ENCODE peak calls at places on chromosomes 3 and 15, in five cellular contexts. X is GM12891, Q is endothelial cell of umbilical vein, J is K562, V is Panc1. Y is an unnamed sample.

GRCh38 chr15:51310064-51310463 is 28.3 kb downstream of the CYP19A1 start:
- DNase-seq in X (no peak), Q (no peak), J (no peak), V (no peak), Y (no peak)

GRCh38 chr3:88852606-88853005 is 254.8 kb upstream of the EPHA3 start:
- DNase-seq in X (no peak), Q (no peak), J (no peak), V (no peak), Y (no peak)

GRCh38 chr3:59839283-59839682 is 789.5 kb upstream of the CFAP20DC start:
- DNase-seq in X (no peak), Q (no peak), J (no peak), V (no peak), Y (no peak)

GRCh38 chr3:147930417-147930816 is 521.3 kb downstream of the ZIC1 start:
- DNase-seq in X (no peak), Q (peak), J (no peak), V (no peak), Y (no peak)

GRCh38 chr15:79874242-79874641 is 22.6 kb downstream of the MTHFS start:
- DNase-seq in X (no peak), Q (no peak), J (no peak), V (no peak), Y (no peak)

GRCh38 chr3:79361748-79362378 is 405.9 kb downstream of the ROBO1 start:
- DNase-seq in X (peak), Q (peak), J (no peak), V (peak), Y (no peak)

GRCh38 chr15:85690546-85691226 is 104.0 kb downstream of the KLHL25 start:
- DNase-seq in X (no peak), Q (peak), J (no peak), V (no peak), Y (no peak)

GRCh38 chr3:127264292-127264691 is 23.6 kb downstream of the PRR20G start:
- DNase-seq in X (no peak), Q (no peak), J (no peak), V (no peak), Y (peak)

GRCh38 chr3:18030371-18030870 is 288.0 kb upstream of the TBC1D5 start:
- DNase-seq in X (no peak), Q (no peak), J (no peak), V (no peak), Y (no peak)

GRCh38 chr15:64731807-64732151 is 43.6 kb downstream of the RBPMS2 start:
- DNase-seq in X (no peak), Q (no peak), J (no peak), V (no peak), Y (no peak)
- TF ChIP-seq POLR2AphosphoS5 in X (no peak), Q (no peak), J (no peak), V (no peak), Y (no peak)

DNA sequence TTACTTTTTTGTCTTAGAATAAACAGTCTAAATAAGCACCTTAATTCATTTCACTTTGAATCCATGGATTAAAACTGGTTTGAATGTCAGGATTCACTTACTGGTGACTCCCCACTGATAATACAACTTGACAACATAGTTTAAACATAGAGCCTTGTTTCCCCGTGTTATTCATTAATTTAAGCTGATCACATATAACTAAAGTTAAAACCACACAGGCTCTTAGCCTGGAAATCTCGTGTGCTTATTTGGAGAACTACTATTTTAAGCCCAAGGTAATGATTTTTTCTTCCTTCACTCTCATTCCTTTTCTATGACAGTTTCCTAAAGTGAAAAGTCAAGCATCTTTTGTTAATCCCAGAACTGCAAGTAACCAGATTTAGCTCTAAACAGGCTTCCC is 64.2 kb downstream of the HACD2 start:
- DNase-seq in X (no peak), Q (no peak), J (no peak), V (no peak), Y (no peak)
- TF ChIP-seq POLR2AphosphoS5 in X (no peak), Q (no peak), J (no peak), V (no peak), Y (no peak)

DNA sequence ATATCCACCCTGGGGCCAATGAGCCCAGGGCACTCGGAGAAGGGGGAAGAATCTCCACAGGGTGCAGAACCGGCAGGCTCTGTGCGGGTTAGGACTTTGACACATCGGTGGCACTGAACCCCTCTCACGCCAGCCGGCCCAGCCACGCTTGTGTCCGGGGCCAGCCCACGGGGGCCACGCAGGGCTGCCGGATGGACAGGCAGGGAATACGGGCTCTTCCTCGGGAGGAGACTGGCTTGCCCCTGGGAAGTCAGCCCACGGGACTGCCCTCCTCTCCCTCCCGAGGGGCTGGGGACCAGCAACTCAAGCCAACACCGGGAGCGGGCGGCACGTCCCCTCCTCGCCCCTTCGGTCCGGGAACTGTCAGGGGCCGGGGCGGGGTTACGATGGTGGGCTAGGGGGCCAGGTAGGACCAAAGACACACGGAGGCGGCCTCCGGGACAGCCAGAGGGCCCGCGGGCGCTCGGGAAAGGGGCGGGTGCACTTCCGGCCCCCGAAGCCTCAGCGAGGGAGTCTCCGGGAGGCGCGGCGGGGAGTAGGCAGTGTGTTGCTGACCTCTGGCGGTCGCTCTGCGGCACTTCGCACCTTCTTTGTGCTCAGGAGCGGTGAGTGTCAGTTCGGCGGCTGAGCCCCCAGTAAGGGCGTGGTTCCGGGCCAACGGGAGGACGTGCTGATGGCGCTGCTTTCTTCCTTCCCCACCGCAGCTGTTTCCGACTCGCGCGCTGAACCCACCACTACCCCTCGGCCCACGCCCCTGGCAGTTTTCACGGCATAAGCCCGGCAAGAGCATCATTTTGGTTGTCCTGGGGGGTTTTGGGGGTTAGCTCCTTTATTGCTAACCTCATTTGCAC is 5.1 kb upstream of the CYP8B1 start:
- DNase-seq in X (peak), Q (peak), J (peak), V (peak), Y (no peak)
- TF ChIP-seq POLR2AphosphoS5 in X (no peak), Q (no peak), J (no peak), V (no peak), Y (peak)

GRCh38 chr3:48402907-48403306 is 27.0 kb downstream of the PLXNB1 start:
- DNase-seq in X (no peak), Q (no peak), J (no peak), V (no peak), Y (no peak)

GRCh38 chr3:48403533-48404439 is 26.1 kb downstream of the PLXNB1 start:
- DNase-seq in X (no peak), Q (no peak), J (no peak), V (no peak), Y (no peak)

GRCh38 chr3:48404440-48405342 is 25.2 kb downstream of the PLXNB1 start:
- DNase-seq in X (peak), Q (no peak), J (no peak), V (no peak), Y (no peak)

GRCh38 chr3:48400824-48401433 is 28.9 kb downstream of the FBXW12 start:
- DNase-seq in X (peak), Q (peak), J (peak), V (peak), Y (no peak)

GRCh38 chr3:48402281-48402732 is 27.6 kb downstream of the PLXNB1 start:
- DNase-seq in X (no peak), Q (peak), J (peak), V (no peak), Y (peak)
- TF ChIP-seq POLR2AphosphoS5 in X (no peak), Q (peak), J (no peak), V (no peak), Y (peak)

GRCh38 chr15:89899951-89900567 is 6.3 kb upstream of the AP3S2 start:
- DNase-seq in X (no peak), Q (no peak), J (no peak), V (no peak), Y (no peak)

GRCh38 chr15:89898146-89898545 is 4.4 kb upstream of the AP3S2 start:
- DNase-seq in X (no peak), Q (no peak), J (no peak), V (no peak), Y (no peak)

GRCh38 chr15:89899303-89899946 is 5.6 kb upstream of the AP3S2 start:
- DNase-seq in X (no peak), Q (no peak), J (no peak), V (no peak), Y (no peak)

GRCh38 chr15:89900849-89901248 is 7.1 kb upstream of the AP3S2 start:
- DNase-seq in X (no peak), Q (no peak), J (no peak), V (no peak), Y (no peak)

GRCh38 chr15:89898628-89899302 is 5.0 kb upstream of the AP3S2 start:
- DNase-seq in X (peak), Q (peak), J (peak), V (peak), Y (no peak)
- TF ChIP-seq POLR2AphosphoS5 in X (no peak), Q (no peak), J (no peak), V (no peak), Y (no peak)

GRCh38 chr3:124730129-124730919 is at the start of gene UMPS:
- DNase-seq in X (peak), Q (peak), J (peak), V (peak), Y (no peak)
- TF ChIP-seq POLR2AphosphoS5 in X (peak), Q (peak), J (peak), V (peak), Y (peak)

GRCh38 chr15:63041402-63041977 is 1.1 kb upstream of the TPM1 start:
- DNase-seq in X (no peak), Q (no peak), J (no peak), V (no peak), Y (no peak)

GRCh38 chr15:63042879-63043340 is 363 bp downstream of the TPM1 start:
- DNase-seq in X (peak), Q (peak), J (no peak), V (no peak), Y (no peak)

GRCh38 chr15:63040954-63041353 is 1.6 kb upstream of the TPM1 start:
- DNase-seq in X (no peak), Q (no peak), J (no peak), V (no peak), Y (no peak)

GRCh38 chr15:63043391-63044076 is 987 bp downstream of the TPM1 start:
- DNase-seq in X (peak), Q (peak), J (peak), V (no peak), Y (no peak)

GRCh38 chr15:63041982-63042878 is at the start of gene TPM1:
- DNase-seq in X (peak), Q (peak), J (no peak), V (no peak), Y (no peak)
- TF ChIP-seq POLR2AphosphoS5 in X (no peak), Q (peak), J (no peak), V (peak), Y (peak)

DNA sequence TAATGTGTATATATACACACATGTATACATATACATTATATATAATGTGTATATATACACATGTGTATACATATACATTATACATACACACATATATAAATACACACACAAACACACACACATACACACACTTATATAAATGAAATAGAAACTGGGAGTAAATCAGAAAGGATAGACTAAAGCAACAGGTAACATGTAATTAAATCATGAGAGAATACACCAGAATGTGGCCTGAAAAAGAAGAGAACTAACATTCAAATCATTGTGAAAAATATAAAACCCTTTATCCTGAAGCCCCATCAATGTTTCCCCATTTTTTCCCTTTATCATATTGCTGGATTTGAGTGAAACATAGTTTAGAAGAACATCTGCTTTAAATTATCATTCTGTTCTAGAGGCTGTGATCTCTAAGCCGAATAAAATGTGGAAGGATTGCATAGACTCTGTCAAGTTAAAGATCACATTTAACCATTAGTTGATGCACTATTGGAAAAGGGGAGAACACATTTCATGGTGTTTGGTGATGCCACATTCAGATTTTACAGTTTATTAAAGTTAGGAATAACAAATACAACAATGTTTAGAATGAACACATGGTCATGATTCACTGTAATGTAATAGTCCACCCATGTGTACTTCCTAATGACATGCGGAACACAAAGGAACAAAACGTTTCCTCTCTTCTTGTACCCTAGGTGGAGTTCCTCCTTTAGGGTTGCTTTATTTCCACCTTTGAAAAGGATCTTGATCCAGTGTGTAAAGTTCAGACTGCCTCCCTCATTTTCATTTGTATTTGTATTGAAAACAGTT is 12.5 kb upstream of the THRB start:
- DNase-seq in X (no peak), Q (no peak), J (no peak), V (no peak), Y (no peak)
- TF ChIP-seq POLR2AphosphoS5 in X (no peak), Q (no peak), J (no peak), V (no peak), Y (no peak)

GRCh38 chr3:154584041-154584440 is 154.1 kb upstream of the GPR149 start:
- DNase-seq in X (no peak), Q (no peak), J (no peak), V (no peak), Y (no peak)
- TF ChIP-seq POLR2AphosphoS5 in X (no peak), Q (no peak), J (no peak), V (no peak), Y (no peak)

DNA sequence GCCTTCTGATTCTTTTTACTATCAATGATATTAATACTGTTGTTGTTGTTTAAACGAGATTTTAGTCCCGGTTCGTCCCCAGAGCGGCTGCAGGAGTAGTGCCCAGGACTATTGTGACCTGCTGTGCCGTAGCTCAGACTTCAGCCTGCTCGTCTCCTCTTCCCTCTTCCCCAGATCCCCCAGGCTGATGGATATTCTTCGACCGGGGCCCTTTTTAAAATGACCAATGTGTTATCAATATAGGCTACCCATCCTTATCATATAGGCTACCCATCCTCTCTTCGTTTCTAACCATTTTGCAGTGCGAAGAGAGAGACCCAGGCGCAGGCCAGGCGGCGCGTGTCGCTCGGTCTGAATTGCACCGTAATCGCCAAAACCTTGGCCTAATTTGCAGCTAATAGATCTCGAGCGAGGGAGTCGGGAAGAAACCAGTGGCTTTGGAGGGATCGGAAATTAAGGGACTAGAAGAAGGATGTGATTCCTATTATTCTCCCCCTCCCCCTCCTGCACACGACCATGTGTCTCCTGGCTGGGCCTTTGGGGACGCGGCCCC is 23.0 kb downstream of the NR2F2 start:
- DNase-seq in X (no peak), Q (no peak), J (no peak), V (no peak), Y (no peak)
- TF ChIP-seq POLR2AphosphoS5 in X (no peak), Q (no peak), J (no peak), V (no peak), Y (no peak)